ENCODE peak calls at places on chromosomes 3 and 15, in five cellular contexts. One of them, this sample, is unnamed.

GRCh38 chr3:57733790-57734189 is 22.3 kb upstream of the SLMAP start:
- DNase-seq in right lobe of liver: no peak
- DNase-seq in ovary: no peak
- DNase-seq in right atrium auricular region: no peak
- DNase-seq in BE2C: no peak
- DNase-seq in this sample: no peak

GRCh38 chr3:101999177-101999778 is 150.0 kb downstream of the NFKBIZ start:
- DNase-seq in right lobe of liver: no peak
- DNase-seq in ovary: no peak
- DNase-seq in right atrium auricular region: no peak
- DNase-seq in BE2C: no peak
- DNase-seq in this sample: no peak

GRCh38 chr3:109336272-109336957 is 931 bp downstream of the DPPA4 start:
- DNase-seq in right lobe of liver: peak; percentile 76
- DNase-seq in ovary: no peak
- DNase-seq in right atrium auricular region: no peak
- DNase-seq in BE2C: no peak
- DNase-seq in this sample: no peak

GRCh38 chr3:11134794-11135193 is 19.5 kb upstream of the HRH1 start:
- DNase-seq in right lobe of liver: no peak
- DNase-seq in ovary: no peak
- DNase-seq in right atrium auricular region: peak; percentile 53
- DNase-seq in BE2C: no peak
- DNase-seq in this sample: no peak

GRCh38 chr3:50125541-50126286 is 29.4 kb upstream of the SEMA3F start:
- DNase-seq in right lobe of liver: peak; percentile 23
- DNase-seq in ovary: no peak
- DNase-seq in right atrium auricular region: no peak
- DNase-seq in BE2C: no peak
- DNase-seq in this sample: no peak

GRCh38 chr3:197364410-197365071 is 66.1 kb upstream of the DLG1 start:
- DNase-seq in right lobe of liver: no peak
- DNase-seq in ovary: no peak
- DNase-seq in right atrium auricular region: no peak
- DNase-seq in BE2C: no peak
- DNase-seq in this sample: no peak

GRCh38 chr15:34620814-34621213 is 37.4 kb upstream of the GOLGA8B start:
- DNase-seq in right lobe of liver: no peak
- DNase-seq in ovary: no peak
- DNase-seq in right atrium auricular region: no peak
- DNase-seq in BE2C: no peak
- DNase-seq in this sample: no peak

GRCh38 chr3:78734048-78734637 is 1033.7 kb downstream of the ROBO1 start:
- DNase-seq in right lobe of liver: no peak
- DNase-seq in ovary: no peak
- DNase-seq in right atrium auricular region: no peak
- DNase-seq in BE2C: peak; percentile 37
- DNase-seq in this sample: no peak

GRCh38 chr3:79032686-79033318 is 735.0 kb downstream of the ROBO1 start:
- DNase-seq in right lobe of liver: no peak
- DNase-seq in ovary: no peak
- DNase-seq in right atrium auricular region: no peak
- DNase-seq in BE2C: peak; percentile 33
- DNase-seq in this sample: no peak

GRCh38 chr15:52324109-52324508 is 28.5 kb upstream of the MYO5C start:
- DNase-seq in right lobe of liver: no peak
- DNase-seq in ovary: no peak
- DNase-seq in right atrium auricular region: no peak
- DNase-seq in BE2C: no peak
- DNase-seq in this sample: no peak

GRCh38 chr15:50148362-50148963 is 29.4 kb upstream of the ATP8B4 start:
- DNase-seq in right lobe of liver: no peak
- DNase-seq in ovary: no peak
- DNase-seq in right atrium auricular region: no peak
- DNase-seq in BE2C: peak; percentile 35
- DNase-seq in this sample: no peak

GRCh38 chr3:29515451-29515850 is 234.6 kb downstream of the RBMS3 start:
- DNase-seq in right lobe of liver: no peak
- DNase-seq in ovary: no peak
- DNase-seq in right atrium auricular region: no peak
- DNase-seq in BE2C: no peak
- DNase-seq in this sample: no peak

GRCh38 chr15:44726568-44727461 is 9.5 kb upstream of the TRIM69 start:
- DNase-seq in right lobe of liver: no peak
- DNase-seq in ovary: no peak
- DNase-seq in right atrium auricular region: peak; percentile 70
- DNase-seq in BE2C: peak; percentile 50
- DNase-seq in this sample: no peak

GRCh38 chr3:146156801-146157310 is 4.1 kb downstream of the PLOD2 start:
- DNase-seq in right lobe of liver: no peak
- DNase-seq in ovary: no peak
- DNase-seq in right atrium auricular region: no peak
- DNase-seq in BE2C: no peak
- DNase-seq in this sample: no peak

GRCh38 chr15:62472616-62473299 is 307.7 kb upstream of the C2CD4B start:
- DNase-seq in right lobe of liver: no peak
- DNase-seq in ovary: no peak
- DNase-seq in right atrium auricular region: no peak
- DNase-seq in BE2C: no peak
- DNase-seq in this sample: no peak

GRCh38 chr3:193971268-193971751 is 164.6 kb upstream of the HES1 start:
- DNase-seq in right lobe of liver: no peak
- DNase-seq in ovary: no peak
- DNase-seq in right atrium auricular region: no peak
- DNase-seq in BE2C: no peak
- DNase-seq in this sample: no peak

GRCh38 chr3:89622063-89622700 is 514.8 kb downstream of the EPHA3 start:
- DNase-seq in right lobe of liver: no peak
- DNase-seq in ovary: no peak
- DNase-seq in right atrium auricular region: no peak
- DNase-seq in BE2C: no peak
- DNase-seq in this sample: no peak

GRCh38 chr3:123105201-123106189 is 38.7 kb downstream of the PDIA5 start:
- DNase-seq in right lobe of liver: no peak
- DNase-seq in ovary: no peak
- DNase-seq in right atrium auricular region: no peak
- DNase-seq in BE2C: peak; percentile 66
- DNase-seq in this sample: no peak

GRCh38 chr3:23739536-23739935 is 66.2 kb upstream of the UBE2E1 start:
- DNase-seq in right lobe of liver: no peak
- DNase-seq in ovary: no peak
- DNase-seq in right atrium auricular region: no peak
- DNase-seq in BE2C: no peak
- DNase-seq in this sample: no peak

GRCh38 chr3:61715886-61716527 is 154.6 kb downstream of the PTPRG start:
- DNase-seq in right lobe of liver: no peak
- DNase-seq in ovary: no peak
- DNase-seq in right atrium auricular region: no peak
- DNase-seq in BE2C: no peak
- DNase-seq in this sample: no peak

GRCh38 chr3:83890039-83890762 is 1068.6 kb upstream of the CADM2 start:
- DNase-seq in right lobe of liver: no peak
- DNase-seq in ovary: no peak
- DNase-seq in right atrium auricular region: no peak
- DNase-seq in BE2C: no peak
- DNase-seq in this sample: no peak

GRCh38 chr3:131048030-131048429 is 21.4 kb downstream of the NEK11 start:
- DNase-seq in right lobe of liver: no peak
- DNase-seq in ovary: no peak
- DNase-seq in right atrium auricular region: no peak
- DNase-seq in BE2C: no peak
- DNase-seq in this sample: no peak

GRCh38 chr15:56215769-56216168 is 27.9 kb downstream of the RFX7 start:
- DNase-seq in right lobe of liver: no peak
- DNase-seq in ovary: no peak
- DNase-seq in right atrium auricular region: no peak
- DNase-seq in BE2C: no peak
- DNase-seq in this sample: no peak

GRCh38 chr3:44355634-44356033 is 17.1 kb downstream of the TCAIM start:
- DNase-seq in right lobe of liver: no peak
- DNase-seq in ovary: peak; percentile 24
- DNase-seq in right atrium auricular region: no peak
- DNase-seq in BE2C: no peak
- DNase-seq in this sample: peak; percentile 22

GRCh38 chr3:79111375-79112052 is 656.3 kb downstream of the ROBO1 start:
- DNase-seq in right lobe of liver: no peak
- DNase-seq in ovary: no peak
- DNase-seq in right atrium auricular region: no peak
- DNase-seq in BE2C: no peak
- DNase-seq in this sample: no peak

GRCh38 chr3:157373783-157374182 is 62.9 kb upstream of the PTX3 start:
- DNase-seq in right lobe of liver: no peak
- DNase-seq in ovary: no peak
- DNase-seq in right atrium auricular region: no peak
- DNase-seq in BE2C: no peak
- DNase-seq in this sample: no peak

GRCh38 chr15:73935547-73935946 is 9.3 kb downstream of the LOXL1 start:
- DNase-seq in right lobe of liver: no peak
- DNase-seq in ovary: no peak
- DNase-seq in right atrium auricular region: no peak
- DNase-seq in BE2C: no peak
- DNase-seq in this sample: no peak

GRCh38 chr15:75117993-75118392 is 83.7 kb upstream of the C15orf39 start:
- DNase-seq in right lobe of liver: no peak
- DNase-seq in ovary: no peak
- DNase-seq in right atrium auricular region: no peak
- DNase-seq in BE2C: no peak
- DNase-seq in this sample: no peak

GRCh38 chr15:29677871-29678431 is 144.3 kb downstream of the TJP1 start:
- DNase-seq in right lobe of liver: no peak
- DNase-seq in ovary: no peak
- DNase-seq in right atrium auricular region: no peak
- DNase-seq in BE2C: no peak
- DNase-seq in this sample: peak; percentile 59

GRCh38 chr3:66606868-66607267 is 106.0 kb upstream of the LRIG1 start:
- DNase-seq in right lobe of liver: no peak
- DNase-seq in ovary: no peak
- DNase-seq in right atrium auricular region: no peak
- DNase-seq in BE2C: no peak
- DNase-seq in this sample: no peak

GRCh38 chr3:112046599-112046998 is 12.1 kb downstream of the TMPRSS7 start:
- DNase-seq in right lobe of liver: no peak
- DNase-seq in ovary: no peak
- DNase-seq in right atrium auricular region: no peak
- DNase-seq in BE2C: no peak
- DNase-seq in this sample: no peak

GRCh38 chr15:29403778-29404177 is 134.2 kb upstream of the NSMCE3 start:
- DNase-seq in right lobe of liver: no peak
- DNase-seq in ovary: no peak
- DNase-seq in right atrium auricular region: no peak
- DNase-seq in BE2C: no peak
- DNase-seq in this sample: no peak

GRCh38 chr3:48546203-48546829 is 10.3 kb downstream of the PFKFB4 start:
- DNase-seq in right lobe of liver: no peak
- DNase-seq in ovary: no peak
- DNase-seq in right atrium auricular region: no peak
- DNase-seq in BE2C: no peak
- DNase-seq in this sample: no peak

GRCh38 chr15:78127882-78128281 is 3.4 kb downstream of the CIB2 start:
- DNase-seq in right lobe of liver: no peak
- DNase-seq in ovary: no peak
- DNase-seq in right atrium auricular region: no peak
- DNase-seq in BE2C: no peak
- DNase-seq in this sample: no peak

GRCh38 chr15:78131295-78132021 is at the start of gene CIB2:
- DNase-seq in right lobe of liver: peak; percentile 75
- DNase-seq in ovary: peak; percentile 77
- DNase-seq in right atrium auricular region: no peak
- DNase-seq in BE2C: peak; percentile 87
- DNase-seq in this sample: peak; percentile 91

GRCh38 chr15:78129098-78130011 is 1.9 kb downstream of the CIB2 start:
- DNase-seq in right lobe of liver: no peak
- DNase-seq in ovary: no peak
- DNase-seq in right atrium auricular region: no peak
- DNase-seq in BE2C: no peak
- DNase-seq in this sample: peak; percentile 34

GRCh38 chr15:78130012-78130353 is 1.3 kb downstream of the CIB2 start:
- DNase-seq in right lobe of liver: no peak
- DNase-seq in ovary: no peak
- DNase-seq in right atrium auricular region: no peak
- DNase-seq in BE2C: no peak
- DNase-seq in this sample: no peak

GRCh38 chr15:78130466-78131294 is 565 bp downstream of the CIB2 start:
- DNase-seq in right lobe of liver: no peak
- DNase-seq in ovary: peak; percentile 36
- DNase-seq in right atrium auricular region: no peak
- DNase-seq in BE2C: no peak
- DNase-seq in this sample: no peak
- H3K4me3 ChIP-seq in right lobe of liver: peak overlapping the region; percentile 74
- H3K4me3 ChIP-seq in ovary: peak overlapping the region; percentile 48
- H3K4me3 ChIP-seq in right atrium auricular region: peak overlapping the region; percentile 81
- H3K4me3 ChIP-seq in BE2C: peak overlapping the region; percentile 12
- H3K4me3 ChIP-seq in this sample: peak overlapping the region; percentile 81

GRCh38 chr3:81958967-81959625 is 197.7 kb upstream of the GBE1 start:
- DNase-seq in right lobe of liver: no peak
- DNase-seq in ovary: no peak
- DNase-seq in right atrium auricular region: no peak
- DNase-seq in BE2C: no peak
- DNase-seq in this sample: no peak

GRCh38 chr3:81951106-81951505 is 189.7 kb upstream of the GBE1 start:
- DNase-seq in right lobe of liver: no peak
- DNase-seq in ovary: no peak
- DNase-seq in right atrium auricular region: no peak
- DNase-seq in BE2C: no peak
- DNase-seq in this sample: no peak

GRCh38 chr3:81955908-81956307 is 194.5 kb upstream of the GBE1 start:
- DNase-seq in right lobe of liver: no peak
- DNase-seq in ovary: no peak
- DNase-seq in right atrium auricular region: no peak
- DNase-seq in BE2C: no peak
- DNase-seq in this sample: no peak
- H3K4me1 ChIP-seq in right lobe of liver: no peaks in the 10 kb centered on the region
- H3K4me1 ChIP-seq in ovary: no peaks in the 10 kb centered on the region
- H3K4me1 ChIP-seq in right atrium auricular region: no peaks in the 10 kb centered on the region
- H3K4me1 ChIP-seq in BE2C: no peaks in the 10 kb centered on the region
- H3K4me1 ChIP-seq in this sample: no peaks in the 10 kb centered on the region

DNA sequence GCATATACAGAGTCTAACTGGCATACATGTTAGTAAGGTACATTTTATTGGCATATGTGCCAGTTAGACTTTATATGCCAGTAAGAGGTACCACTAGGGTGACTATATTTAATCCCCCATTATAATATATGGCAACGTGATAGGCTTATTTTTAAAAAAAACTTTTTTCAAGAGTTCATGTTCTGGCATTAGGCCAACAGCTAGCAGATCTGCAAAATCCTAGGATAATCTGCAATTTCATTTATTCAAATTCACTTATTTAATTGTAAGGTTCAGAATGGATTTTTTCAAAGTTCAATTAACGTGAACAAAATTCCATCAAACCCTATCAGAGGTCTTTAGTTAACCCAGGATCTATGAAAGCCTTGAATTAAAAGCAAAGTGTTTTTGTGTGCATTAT is 31.9 kb downstream of the NIT2 start:
- DNase-seq in right lobe of liver: no peak
- DNase-seq in ovary: no peak
- DNase-seq in right atrium auricular region: no peak
- DNase-seq in BE2C: no peak
- DNase-seq in this sample: no peak
- H3K36me3 ChIP-seq in right lobe of liver: no peaks in the 10 kb centered on the region
- H3K36me3 ChIP-seq in ovary: no peaks in the 10 kb centered on the region
- H3K36me3 ChIP-seq in right atrium auricular region: peaks cover 73% of the 10 kb centered on the region
- H3K36me3 ChIP-seq in BE2C: peaks cover 88% of the 10 kb centered on the region
- H3K36me3 ChIP-seq in this sample: peaks cover 5% of the 10 kb centered on the region

GRCh38 chr15:69522361-69522760 is 69.7 kb downstream of the RPLP1 start:
- DNase-seq in right lobe of liver: no peak
- DNase-seq in ovary: no peak
- DNase-seq in right atrium auricular region: no peak
- DNase-seq in BE2C: no peak
- DNase-seq in this sample: no peak
- H3K4me3 ChIP-seq in right lobe of liver: no peak overlapping the region
- H3K4me3 ChIP-seq in ovary: no peak overlapping the region
- H3K4me3 ChIP-seq in right atrium auricular region: no peak overlapping the region
- H3K4me3 ChIP-seq in BE2C: no peak overlapping the region
- H3K4me3 ChIP-seq in this sample: no peak overlapping the region

This sample was measured in pancreas.